ENCODE peak calls at places on chromosomes 12 and 14, in four cellular contexts. One of them, this sample, is unnamed.
A peak's percentile ranks its signal among the peaks of the same experiment; 100 is the strongest.

GRCh38 chr14:91919814-91920213 is 27.7 kb downstream of the FBLN5 start:
- DNase-seq in hepatocyte: no peak
- DNase-seq in Karpas-422: no peak
- DNase-seq in PC-3: no peak
- DNase-seq in this sample: no peak

GRCh38 chr12:130830246-130830551 is 8.9 kb downstream of the STX2 start:
- DNase-seq in hepatocyte: no peak
- DNase-seq in Karpas-422: no peak
- DNase-seq in PC-3: no peak
- DNase-seq in this sample: no peak

GRCh38 chr12:48036818-48037217 is 32.5 kb upstream of the COL2A1 start:
- DNase-seq in hepatocyte: no peak
- DNase-seq in Karpas-422: no peak
- DNase-seq in PC-3: no peak
- DNase-seq in this sample: no peak

GRCh38 chr12:16553457-16553856 is 52.5 kb downstream of the LMO3 start:
- DNase-seq in hepatocyte: no peak
- DNase-seq in Karpas-422: no peak
- DNase-seq in PC-3: no peak
- DNase-seq in this sample: no peak

GRCh38 chr12:112380663-112381420 is 1.4 kb downstream of the HECTD4 start:
- DNase-seq in hepatocyte: peak; percentile 17
- DNase-seq in Karpas-422: peak; percentile 62
- DNase-seq in PC-3: peak; percentile 38
- DNase-seq in this sample: no peak

GRCh38 chr12:88658009-88658408 is 77.7 kb upstream of the KITLG start:
- DNase-seq in hepatocyte: no peak
- DNase-seq in Karpas-422: no peak
- DNase-seq in PC-3: peak; percentile 86
- DNase-seq in this sample: no peak

GRCh38 chr14:99572173-99572999 is 31.6 kb downstream of the CCDC85C start:
- DNase-seq in hepatocyte: peak; percentile 67
- DNase-seq in Karpas-422: no peak
- DNase-seq in PC-3: no peak
- DNase-seq in this sample: no peak

GRCh38 chr12:89040146-89040964 is 311.9 kb downstream of the DUSP6 start:
- DNase-seq in hepatocyte: no peak
- DNase-seq in Karpas-422: no peak
- DNase-seq in PC-3: peak; percentile 16
- DNase-seq in this sample: peak; percentile 98

GRCh38 chr12:49092086-49092815 is 2.4 kb downstream of the DHH start:
- DNase-seq in hepatocyte: peak; percentile 47
- DNase-seq in Karpas-422: peak; percentile 79
- DNase-seq in PC-3: peak; percentile 63
- DNase-seq in this sample: peak; percentile 40

GRCh38 chr12:54229624-54230212 is 40.9 kb upstream of the SMUG1 start:
- DNase-seq in hepatocyte: peak; percentile 39
- DNase-seq in Karpas-422: no peak
- DNase-seq in PC-3: peak; percentile 88
- DNase-seq in this sample: no peak

GRCh38 chr14:26598081-26598671 is 343 bp upstream of the NOVA1 start:
- DNase-seq in hepatocyte: peak; percentile 91
- DNase-seq in Karpas-422: no peak
- DNase-seq in PC-3: peak; percentile 77
- DNase-seq in this sample: no peak

GRCh38 chr14:60184597-60185555 is 19.7 kb upstream of the DHRS7 start:
- DNase-seq in hepatocyte: no peak
- DNase-seq in Karpas-422: peak; percentile 92
- DNase-seq in PC-3: no peak
- DNase-seq in this sample: no peak

GRCh38 chr12:64190140-64190539 is 32.0 kb downstream of the KICS2 start:
- DNase-seq in hepatocyte: no peak
- DNase-seq in Karpas-422: no peak
- DNase-seq in PC-3: no peak
- DNase-seq in this sample: no peak

GRCh38 chr12:84912191-84913142 is at the start of gene SLC6A15:
- DNase-seq in hepatocyte: peak; percentile 85
- DNase-seq in Karpas-422: no peak
- DNase-seq in PC-3: no peak
- DNase-seq in this sample: peak; percentile 79

GRCh38 chr12:27229367-27229766 is 14.7 kb upstream of the STK38L start:
- DNase-seq in hepatocyte: no peak
- DNase-seq in Karpas-422: no peak
- DNase-seq in PC-3: no peak
- DNase-seq in this sample: no peak

GRCh38 chr12:25781223-25781622 is 177.3 kb upstream of the RASSF8 start:
- DNase-seq in hepatocyte: no peak
- DNase-seq in Karpas-422: no peak
- DNase-seq in PC-3: no peak
- DNase-seq in this sample: no peak

GRCh38 chr14:50726372-50727107 is 58.4 kb upstream of the SAV1 start:
- DNase-seq in hepatocyte: no peak
- DNase-seq in Karpas-422: no peak
- DNase-seq in PC-3: peak; percentile 77
- DNase-seq in this sample: no peak

GRCh38 chr14:84482256-84483071 is 1047.5 kb upstream of the FLRT2 start:
- DNase-seq in hepatocyte: no peak
- DNase-seq in Karpas-422: no peak
- DNase-seq in PC-3: peak; percentile 58
- DNase-seq in this sample: no peak

GRCh38 chr12:98895086-98895651 is 250.1 kb downstream of the APAF1 start:
- DNase-seq in hepatocyte: peak; percentile 11
- DNase-seq in Karpas-422: no peak
- DNase-seq in PC-3: no peak
- DNase-seq in this sample: no peak

GRCh38 chr14:72045271-72045670 is 113.0 kb downstream of the RGS6 start:
- DNase-seq in hepatocyte: no peak
- DNase-seq in Karpas-422: no peak
- DNase-seq in PC-3: no peak
- DNase-seq in this sample: no peak

GRCh38 chr14:89628521-89628920 is 211.5 kb upstream of the FOXN3 start:
- DNase-seq in hepatocyte: no peak
- DNase-seq in Karpas-422: no peak
- DNase-seq in PC-3: no peak
- DNase-seq in this sample: no peak

DNA sequence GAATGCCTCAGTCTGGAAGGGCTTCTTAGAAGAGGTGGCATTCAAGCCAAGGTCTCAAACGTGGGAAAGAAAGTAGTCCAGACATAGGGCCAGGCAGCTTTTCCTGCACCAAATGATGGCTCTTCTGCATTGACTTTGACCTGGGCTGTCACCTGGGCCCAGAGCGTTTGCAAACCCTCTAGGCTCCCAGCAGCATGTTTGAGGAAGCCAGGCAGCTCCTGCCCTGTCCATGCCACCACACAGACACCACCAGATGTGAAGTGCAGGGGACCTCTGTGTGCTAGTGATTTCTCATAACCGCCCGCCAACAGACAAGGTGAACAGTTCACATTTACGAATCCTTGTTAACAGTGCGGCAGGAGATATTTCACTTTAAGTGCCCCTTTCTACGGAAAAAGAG is 49.9 kb upstream of the FAM222A start:
- DNase-seq in hepatocyte: no peak
- DNase-seq in Karpas-422: no peak
- DNase-seq in PC-3: no peak
- DNase-seq in this sample: no peak
- H3K9me2 ChIP-seq in hepatocyte: no peaks in the 10 kb centered on the region
- H3K9me2 ChIP-seq in Karpas-422: no peaks in the 10 kb centered on the region
- H3K9me2 ChIP-seq in PC-3: no peaks in the 10 kb centered on the region
- H3K9me2 ChIP-seq in this sample: no peaks in the 10 kb centered on the region

GRCh38 chr14:98462908-98463307 is 809.1 kb downstream of the BCL11B start:
- DNase-seq in hepatocyte: no peak
- DNase-seq in Karpas-422: no peak
- DNase-seq in PC-3: no peak
- DNase-seq in this sample: no peak

GRCh38 chr14:98458702-98459101 is 813.3 kb downstream of the BCL11B start:
- DNase-seq in hepatocyte: no peak
- DNase-seq in Karpas-422: no peak
- DNase-seq in PC-3: no peak
- DNase-seq in this sample: no peak
- H3K9me2 ChIP-seq in hepatocyte: no peaks in the 10 kb centered on the region
- H3K9me2 ChIP-seq in Karpas-422: no peaks in the 10 kb centered on the region
- H3K9me2 ChIP-seq in PC-3: no peaks in the 10 kb centered on the region
- H3K9me2 ChIP-seq in this sample: no peaks in the 10 kb centered on the region

GRCh38 chr12:108589840-108590229 is 8.0 kb downstream of the TMEM119 start:
- DNase-seq in hepatocyte: no peak
- DNase-seq in Karpas-422: no peak
- DNase-seq in PC-3: no peak
- DNase-seq in this sample: no peak

GRCh38 chr12:108594323-108594903 is 3.5 kb downstream of the TMEM119 start:
- DNase-seq in hepatocyte: no peak
- DNase-seq in Karpas-422: no peak
- DNase-seq in PC-3: no peak
- DNase-seq in this sample: no peak

GRCh38 chr12:108594960-108595710 is 2.7 kb downstream of the TMEM119 start:
- DNase-seq in hepatocyte: no peak
- DNase-seq in Karpas-422: no peak
- DNase-seq in PC-3: no peak
- DNase-seq in this sample: no peak

GRCh38 chr12:108591267-108591980 is 6.5 kb downstream of the TMEM119 start:
- DNase-seq in hepatocyte: no peak
- DNase-seq in Karpas-422: no peak
- DNase-seq in PC-3: no peak
- DNase-seq in this sample: no peak

DNA sequence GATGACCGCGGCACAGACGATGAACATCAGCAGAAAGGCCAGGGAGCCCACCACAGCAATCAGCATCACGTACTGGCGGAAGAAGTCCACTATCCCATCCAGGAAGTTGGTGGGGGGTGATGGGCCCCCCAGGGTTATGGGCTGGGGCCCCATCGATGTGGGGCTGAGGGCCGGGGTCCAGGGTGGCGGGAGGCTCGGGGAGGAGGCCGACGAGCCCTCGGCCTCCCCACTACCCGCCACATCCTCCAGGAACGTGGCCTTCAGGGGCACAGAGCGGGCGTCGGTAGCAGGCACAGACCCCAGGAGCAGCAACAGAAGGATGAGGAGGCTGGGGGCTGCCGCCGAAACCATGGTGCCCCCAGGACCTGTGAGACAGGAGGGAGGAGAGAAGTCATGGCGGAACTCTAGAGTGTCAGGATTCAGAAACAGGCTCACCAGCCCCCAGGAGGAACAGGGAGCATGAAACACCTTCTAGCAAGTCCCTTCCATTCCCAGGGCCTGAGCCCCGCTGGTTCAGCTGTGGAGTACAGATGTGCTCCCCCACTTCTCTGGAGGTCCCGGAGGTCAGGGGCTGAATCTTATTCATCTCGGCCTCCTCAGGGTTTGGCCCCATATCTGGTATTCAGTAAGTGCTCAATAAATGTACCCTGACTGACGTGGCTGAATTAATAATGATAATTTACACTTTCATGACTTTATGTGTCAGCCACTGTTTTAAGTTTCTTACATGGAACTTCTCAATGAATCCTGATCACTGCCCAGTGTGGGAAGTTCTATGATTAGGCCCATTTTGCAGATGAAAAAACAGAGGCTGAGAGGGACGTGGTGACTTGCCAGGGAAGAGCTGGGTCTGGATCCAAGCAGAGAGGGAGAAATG is 5.6 kb downstream of the TMEM119 start:
- DNase-seq in hepatocyte: no peak
- DNase-seq in Karpas-422: no peak
- DNase-seq in PC-3: no peak
- DNase-seq in this sample: no peak
- H3K9me2 ChIP-seq in hepatocyte: no peaks in the 10 kb centered on the region
- H3K9me2 ChIP-seq in Karpas-422: no peaks in the 10 kb centered on the region
- H3K9me2 ChIP-seq in PC-3: no peaks in the 10 kb centered on the region
- H3K9me2 ChIP-seq in this sample: no peaks in the 10 kb centered on the region

GRCh38 chr14:22715186-22715812 is 51.2 kb upstream of the OXA1L start:
- DNase-seq in hepatocyte: no peak
- DNase-seq in Karpas-422: no peak
- DNase-seq in PC-3: no peak
- DNase-seq in this sample: no peak
- H3K9me2 ChIP-seq in hepatocyte: no peaks in the 10 kb centered on the region
- H3K9me2 ChIP-seq in Karpas-422: no peaks in the 10 kb centered on the region
- H3K9me2 ChIP-seq in PC-3: no peaks in the 10 kb centered on the region
- H3K9me2 ChIP-seq in this sample: no peaks in the 10 kb centered on the region

GRCh38 chr12:114995891-114996290 is 311.9 kb upstream of the TBX3 start:
- DNase-seq in hepatocyte: no peak
- DNase-seq in Karpas-422: no peak
- DNase-seq in PC-3: peak; percentile 34
- DNase-seq in this sample: no peak

GRCh38 chr12:114990396-114990795 is 306.4 kb upstream of the TBX3 start:
- DNase-seq in hepatocyte: no peak
- DNase-seq in Karpas-422: no peak
- DNase-seq in PC-3: no peak
- DNase-seq in this sample: no peak

GRCh38 chr12:114996382-114996781 is 312.4 kb upstream of the TBX3 start:
- DNase-seq in hepatocyte: no peak
- DNase-seq in Karpas-422: no peak
- DNase-seq in PC-3: no peak
- DNase-seq in this sample: no peak

GRCh38 chr12:114998118-114998771 is 314.3 kb upstream of the TBX3 start:
- DNase-seq in hepatocyte: no peak
- DNase-seq in Karpas-422: no peak
- DNase-seq in PC-3: no peak
- DNase-seq in this sample: no peak

DNA sequence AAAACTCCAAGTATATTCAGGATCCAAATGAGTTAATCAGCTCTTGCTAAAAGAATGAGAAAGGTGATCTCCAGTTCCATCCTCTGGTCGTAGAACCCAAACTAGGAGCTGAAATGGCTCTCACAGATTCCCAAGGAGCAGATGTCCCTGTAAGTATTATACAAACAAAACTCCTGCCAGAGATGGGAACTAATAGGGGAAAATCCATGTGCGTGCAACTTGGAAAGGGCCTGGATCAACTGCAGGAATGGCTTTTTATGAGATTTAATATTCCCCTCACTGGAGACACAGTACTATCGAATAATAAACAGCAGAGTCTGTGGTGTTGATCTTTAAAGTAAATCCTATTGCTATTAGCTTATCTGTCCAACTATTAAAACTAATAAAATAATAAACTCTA is 309.2 kb upstream of the TBX3 start:
- DNase-seq in hepatocyte: peak; percentile 37
- DNase-seq in Karpas-422: no peak
- DNase-seq in PC-3: no peak
- DNase-seq in this sample: no peak
- H3K9me2 ChIP-seq in hepatocyte: no peaks in the 10 kb centered on the region
- H3K9me2 ChIP-seq in Karpas-422: no peaks in the 10 kb centered on the region
- H3K9me2 ChIP-seq in PC-3: no peaks in the 10 kb centered on the region
- H3K9me2 ChIP-seq in this sample: no peaks in the 10 kb centered on the region

GRCh38 chr12:122155705-122156104 is 18.3 kb downstream of the IL31 start:
- DNase-seq in hepatocyte: no peak
- DNase-seq in Karpas-422: no peak
- DNase-seq in PC-3: no peak
- DNase-seq in this sample: no peak
- H3K9me2 ChIP-seq in hepatocyte: no peaks in the 10 kb centered on the region
- H3K9me2 ChIP-seq in Karpas-422: no peaks in the 10 kb centered on the region
- H3K9me2 ChIP-seq in PC-3: no peaks in the 10 kb centered on the region
- H3K9me2 ChIP-seq in this sample: no peaks in the 10 kb centered on the region

This sample was measured in MM.1S.